ENCODE peak calls at places on chromosomes 5 and 9, in nine cellular contexts. O is OCI-LY7, N is Caco-2, B is pancreas, G is psoas muscle, C is brain microvascular endothelial cell, J is fibroblast of lung, I is colonic mucosa, A is fibroblast of mammary gland. X is an unnamed sample.

GRCh38 chr5:167771565-167771964 is 519.9 kb upstream of the WWC1 start:
- DNase-seq in O (no peak), N (no peak), B (no peak), G (no peak), C (no peak), J (no peak), I (no peak), A (peak), X (no peak)

GRCh38 chr5:36239370-36240293 is 2.1 kb downstream of the NADK2 start:
- DNase-seq in O (peak), N (peak), B (no peak), G (no peak), C (no peak), J (no peak), I (no peak), A (no peak), X (no peak)

GRCh38 chr5:150180241-150181027 is 9.4 kb upstream of the SLC6A7 start:
- DNase-seq in O (no peak), N (no peak), B (no peak), G (peak), C (no peak), J (peak), I (peak), A (peak), X (no peak)

GRCh38 chr5:35339006-35339405 is 108.7 kb upstream of the PRLR start:
- DNase-seq in O (no peak), N (no peak), B (no peak), G (no peak), C (no peak), J (no peak), I (no peak), A (no peak), X (no peak)

GRCh38 chr9:126861707-126862460 is 1.4 kb downstream of the ZBTB34 start:
- DNase-seq in O (peak), N (no peak), B (no peak), G (no peak), C (no peak), J (peak), I (peak), A (peak), X (no peak)

GRCh38 chr5:5536871-5537270 is 114.4 kb downstream of the ICE1 start:
- DNase-seq in O (no peak), N (no peak), B (no peak), G (no peak), C (no peak), J (no peak), I (no peak), A (no peak), X (no peak)

GRCh38 chr9:111178361-111179043 is 140.2 kb upstream of the LPAR1 start:
- DNase-seq in O (no peak), N (no peak), B (no peak), G (no peak), C (peak), J (peak), I (no peak), A (peak), X (peak)

GRCh38 chr9:108186996-108187395 is 668.8 kb downstream of the ACTL7B start:
- DNase-seq in O (no peak), N (no peak), B (no peak), G (peak), C (peak), J (peak), I (peak), A (peak), X (no peak)

GRCh38 chr9:24504521-24504920 is 41.2 kb downstream of the IZUMO3 start:
- DNase-seq in O (no peak), N (no peak), B (no peak), G (no peak), C (no peak), J (no peak), I (no peak), A (no peak), X (no peak)

GRCh38 chr5:126369995-126370731 is 53.0 kb upstream of the GRAMD2B start:
- DNase-seq in O (no peak), N (peak), B (no peak), G (no peak), C (no peak), J (no peak), I (no peak), A (no peak), X (peak)

DNA sequence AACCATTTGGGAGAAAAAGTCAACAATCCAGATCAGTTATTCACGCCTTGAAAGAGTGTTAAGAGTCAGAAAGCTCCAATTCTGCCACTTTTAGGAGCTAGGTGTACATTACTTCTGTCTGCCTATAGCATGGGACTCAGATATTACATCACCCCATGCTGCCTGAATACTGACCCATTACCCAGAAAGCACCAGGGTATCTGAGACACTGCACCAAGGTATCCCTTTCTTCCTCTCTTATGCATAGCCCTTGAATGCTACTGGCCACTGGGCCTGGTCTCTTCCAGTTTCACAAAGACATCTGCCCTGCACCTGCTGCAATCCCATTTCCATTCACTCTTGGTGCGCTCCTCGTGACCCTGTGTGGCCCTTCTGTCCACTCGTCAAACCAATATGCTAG is 2.6 kb downstream of the STRBP start:
- DNase-seq in O (peak), N (no peak), B (no peak), G (no peak), C (no peak), J (no peak), I (peak), A (no peak), X (no peak)
- H3K4me3 ChIP-seq in O (peak), N (no peak), B (no peak), G (no peak), C (no peak), J (no peak), I (no peak), A (no peak), X (no peak)

DNA sequence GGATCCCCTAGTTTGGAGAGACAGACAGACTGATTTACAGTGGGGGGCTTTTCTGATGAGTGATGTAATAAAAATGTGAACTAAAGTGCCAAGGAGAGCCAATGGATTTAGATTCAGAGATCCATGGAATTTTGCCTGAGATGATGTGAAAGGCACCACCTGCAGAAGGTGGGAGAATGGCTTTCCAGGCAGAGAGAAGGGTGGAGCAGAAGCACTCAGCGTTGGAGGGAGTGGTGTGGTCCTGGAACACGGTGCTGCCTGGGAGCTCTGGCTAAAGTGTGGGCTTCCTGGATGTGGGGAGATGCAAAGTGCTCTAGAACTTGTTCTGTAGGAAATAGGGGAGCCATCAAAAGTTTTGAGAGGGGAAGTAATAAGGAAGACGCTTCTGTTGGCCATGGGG is 57.0 kb downstream of the IQGAP2 start:
- DNase-seq in O (no peak), N (no peak), B (no peak), G (no peak), C (no peak), J (no peak), I (no peak), A (no peak), X (no peak)
- TF ChIP-seq CTCF in O (no peak), N (no peak), B (no peak), G (no peak), C (no peak), J (no peak), I (no peak), A (no peak), X (no peak)

DNA sequence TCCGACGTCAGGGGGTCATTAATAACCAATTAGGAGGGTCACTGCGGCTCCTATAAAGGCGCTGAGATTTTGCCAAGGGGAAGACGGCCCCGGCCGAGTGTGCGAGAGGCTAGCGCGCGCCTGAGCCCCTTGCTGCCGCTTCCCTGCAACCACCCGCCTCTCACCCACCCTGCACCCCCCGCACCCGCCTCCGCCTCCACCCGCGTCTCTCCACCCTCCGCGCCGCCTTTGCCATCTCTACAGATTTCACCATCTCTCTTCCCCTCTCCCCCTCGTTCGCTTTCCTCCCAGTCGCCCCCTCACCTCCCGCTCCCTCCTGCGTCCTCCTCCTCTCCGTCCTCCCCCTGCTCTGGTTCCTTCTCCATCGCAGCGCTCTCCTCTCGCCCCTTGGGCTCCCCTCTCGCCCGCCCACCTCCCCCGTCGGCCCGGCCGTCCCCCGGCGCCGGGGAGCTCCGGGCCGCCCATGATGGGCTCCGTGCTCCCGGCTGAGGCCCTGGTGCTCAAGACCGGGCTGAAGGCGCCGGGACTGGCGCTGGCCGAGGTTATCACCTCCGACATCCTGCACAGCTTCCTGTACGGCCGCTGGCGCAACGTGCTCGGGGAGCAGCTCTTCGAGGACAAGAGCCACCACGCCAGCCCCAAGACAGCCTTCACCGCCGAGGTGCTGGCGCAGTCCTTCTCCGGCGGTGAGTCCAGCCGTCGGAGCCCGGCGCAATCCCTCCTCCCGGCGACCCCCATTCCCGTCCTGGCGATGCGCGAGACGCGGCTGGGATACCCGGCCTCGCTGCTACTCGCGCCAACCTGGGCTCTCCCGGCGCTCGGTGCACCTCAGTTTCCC is at the start of gene PRDM12:
- DNase-seq in O (no peak), N (no peak), B (peak), G (no peak), C (no peak), J (no peak), I (no peak), A (no peak), X (no peak)
- H3K4me3 ChIP-seq in O (no peak), N (no peak), B (no peak), G (peak), C (no peak), J (no peak), I (peak), A (no peak), X (no peak)

GRCh38 chr9:105258225-105258737 is 13.8 kb downstream of the SLC44A1 start:
- DNase-seq in O (peak), N (no peak), B (no peak), G (no peak), C (no peak), J (no peak), I (peak), A (no peak), X (no peak)
- TF ChIP-seq CTCF in O (no peak), N (no peak), B (no peak), G (no peak), C (no peak), J (no peak), I (no peak), A (no peak), X (no peak)

DNA sequence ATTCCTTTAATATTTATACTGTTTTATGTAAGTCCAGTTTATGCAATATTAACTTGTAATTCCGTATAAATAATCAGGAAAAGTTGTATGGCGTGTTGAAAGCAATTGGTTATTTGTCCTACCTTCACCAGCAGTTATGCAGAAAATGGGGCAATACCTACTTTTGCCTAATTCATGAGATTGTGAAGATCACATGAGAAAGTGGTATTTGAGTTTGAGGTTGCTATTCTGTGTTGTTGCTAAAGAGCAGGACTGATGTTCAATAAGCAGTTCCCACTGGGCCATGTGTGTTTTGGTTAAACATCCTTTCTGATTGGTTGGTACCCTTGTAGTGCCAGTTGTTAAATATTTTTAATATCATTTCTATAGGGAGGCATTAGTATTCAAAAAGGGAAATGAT is 3.2 kb downstream of the TGFBR1 start:
- DNase-seq in O (no peak), N (no peak), B (no peak), G (no peak), C (no peak), J (no peak), I (no peak), A (no peak), X (no peak)
- H3K4me3 ChIP-seq in O (peak), N (no peak), B (no peak), G (no peak), C (no peak), J (no peak), I (no peak), A (no peak), X (no peak)

GRCh38 chr9:129887210-129888084 is 52.2 kb downstream of the USP20 start:
- DNase-seq in O (peak), N (no peak), B (no peak), G (no peak), C (peak), J (peak), I (no peak), A (peak), X (no peak)

GRCh38 chr9:129884220-129885017 is 49.2 kb downstream of the USP20 start:
- DNase-seq in O (peak), N (peak), B (peak), G (peak), C (peak), J (peak), I (peak), A (peak), X (no peak)

GRCh38 chr9:129886226-129887174 is 51.2 kb downstream of the USP20 start:
- DNase-seq in O (no peak), N (no peak), B (no peak), G (no peak), C (no peak), J (no peak), I (no peak), A (no peak), X (no peak)

GRCh38 chr9:129885670-129886106 is 50.4 kb downstream of the USP20 start:
- DNase-seq in O (peak), N (peak), B (peak), G (peak), C (peak), J (peak), I (peak), A (peak), X (no peak)

GRCh38 chr9:129885018-129885669 is 49.9 kb downstream of the USP20 start:
- DNase-seq in O (peak), N (peak), B (peak), G (peak), C (no peak), J (no peak), I (peak), A (no peak), X (no peak)
- TF ChIP-seq CTCF in O (peak), N (peak), B (no peak), G (no peak), C (peak), J (no peak), I (no peak), A (peak), X (peak)

GRCh38 chr9:124017064-124017928 is 5.7 kb downstream of the LHX2 start:
- DNase-seq in O (no peak), N (no peak), B (peak), G (no peak), C (no peak), J (no peak), I (no peak), A (no peak), X (no peak)

GRCh38 chr9:124014355-124015026 is 2.9 kb downstream of the LHX2 start:
- DNase-seq in O (no peak), N (no peak), B (no peak), G (no peak), C (no peak), J (no peak), I (no peak), A (no peak), X (no peak)

GRCh38 chr9:124015091-124015660 is 3.6 kb downstream of the LHX2 start:
- DNase-seq in O (no peak), N (no peak), B (peak), G (no peak), C (no peak), J (no peak), I (no peak), A (no peak), X (no peak)

GRCh38 chr9:124016152-124017063 is 4.8 kb downstream of the LHX2 start:
- DNase-seq in O (no peak), N (no peak), B (no peak), G (no peak), C (no peak), J (no peak), I (no peak), A (no peak), X (no peak)

GRCh38 chr9:124015661-124016131 is 4.1 kb downstream of the LHX2 start:
- DNase-seq in O (no peak), N (no peak), B (no peak), G (no peak), C (no peak), J (no peak), I (no peak), A (no peak), X (no peak)
- H3K4me3 ChIP-seq in O (no peak), N (no peak), B (no peak), G (no peak), C (no peak), J (no peak), I (no peak), A (no peak), X (no peak)

DNA sequence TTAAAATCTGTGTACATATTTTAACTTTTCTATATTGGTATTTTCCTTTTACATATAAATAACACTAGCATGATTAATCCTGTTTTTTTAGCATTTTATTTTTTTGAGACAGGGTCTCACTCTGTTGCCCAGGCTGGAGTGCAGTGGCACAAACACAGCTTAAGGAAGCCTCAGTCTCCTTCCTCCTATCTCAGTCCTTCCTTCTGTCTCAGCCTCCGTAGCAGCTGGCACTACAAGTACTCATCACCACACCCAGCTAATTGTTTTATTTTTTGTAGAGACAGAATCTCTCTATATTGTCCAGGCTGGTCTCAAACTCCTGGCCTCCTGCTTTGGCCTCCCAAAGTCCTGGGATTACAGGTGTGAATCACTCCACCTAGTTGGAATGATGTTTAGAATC is 1.5 kb upstream of the C5orf24 start:
- DNase-seq in O (no peak), N (no peak), B (no peak), G (no peak), C (no peak), J (no peak), I (no peak), A (no peak), X (no peak)
- TF ChIP-seq CTCF in O (no peak), N (no peak), B (no peak), G (no peak), C (no peak), J (no peak), I (no peak), A (no peak), X (no peak)

X was measured in epithelial cell of proximal tubule.